ENCODE peak calls at places on chromosome 18, in four cellular contexts. D is PC-3, Y is mesenchymal stem cell, B is spleen. P is an unnamed sample. For H3K4me1, the result is how much of the 10 kb centered on the place peaks cover.

GRCh38 chr18:72652990-72653593 is 109.0 kb upstream of the CBLN2 start:
- DNase-seq in D (peak), Y (peak), B (no peak), P (peak)

GRCh38 chr18:22194151-22194598 is 24.8 kb downstream of the GATA6 start:
- DNase-seq in D (no peak), Y (no peak), B (no peak), P (no peak)

GRCh38 chr18:44737623-44738022 is 56.9 kb downstream of the SETBP1 start:
- DNase-seq in D (no peak), Y (no peak), B (no peak), P (no peak)

GRCh38 chr18:13273800-13274199 is 55.2 kb downstream of the LDLRAD4 start:
- DNase-seq in D (no peak), Y (no peak), B (no peak), P (peak)

GRCh38 chr18:75109819-75110218 is 99.1 kb downstream of the PTGR3 start:
- DNase-seq in D (no peak), Y (no peak), B (no peak), P (no peak)

GRCh38 chr18:13548944-13549878 is 177.1 kb downstream of the FAM210A start:
- DNase-seq in D (no peak), Y (no peak), B (no peak), P (no peak)

GRCh38 chr18:22005191-22005824 is 164.1 kb upstream of the GATA6 start:
- DNase-seq in D (no peak), Y (no peak), B (no peak), P (no peak)

GRCh38 chr18:47969851-47970250 is 39.4 kb upstream of the SMAD2 start:
- DNase-seq in D (no peak), Y (peak), B (no peak), P (no peak)

GRCh38 chr18:48136544-48137353 is 206.3 kb upstream of the SMAD2 start:
- DNase-seq in D (no peak), Y (no peak), B (peak), P (no peak)

GRCh38 chr18:46856975-46857374 is 60.3 kb downstream of the PIAS2 start:
- DNase-seq in D (no peak), Y (peak), B (no peak), P (no peak)

GRCh38 chr18:62717059-62717849 is 1.9 kb downstream of the PHLPP1 start:
- DNase-seq in D (peak), Y (peak), B (no peak), P (peak)

GRCh38 chr18:62716679-62717058 is 1.3 kb downstream of the PHLPP1 start:
- DNase-seq in D (peak), Y (peak), B (peak), P (peak)

GRCh38 chr18:62717850-62718229 is 2.5 kb downstream of the PHLPP1 start:
- DNase-seq in D (no peak), Y (peak), B (no peak), P (no peak)

GRCh38 chr18:62720048-62720447 is 4.7 kb downstream of the PHLPP1 start:
- DNase-seq in D (no peak), Y (no peak), B (no peak), P (no peak)

GRCh38 chr18:62718268-62718800 is 3.0 kb downstream of the PHLPP1 start:
- DNase-seq in D (peak), Y (no peak), B (no peak), P (no peak)
- H3K4me1 ChIP-seq in D (under half), Y (under half), B (under half), P (under half)

GRCh38 chr18:332007-332406 is 64.2 kb upstream of the THOC1 start:
- DNase-seq in D (no peak), Y (peak), B (no peak), P (no peak)
- H3K4me1 ChIP-seq in D (under half), Y (under half), B (under half), P (under half)

GRCh38 chr18:26545737-26546136 is 2.6 kb downstream of the KCTD1 start:
- DNase-seq in D (no peak), Y (no peak), B (no peak), P (no peak)
- H3K4me1 ChIP-seq in D (under half), Y (under half), B (half or more), P (under half)

GRCh38 chr18:35047697-35048292 is 6.6 kb downstream of the MAPRE2 start:
- DNase-seq in D (no peak), Y (no peak), B (no peak), P (no peak)
- H3K4me1 ChIP-seq in D (under half), Y (under half), B (half or more), P (half or more)

GRCh38 chr18:57789105-57789504 is 14.0 kb downstream of the ATP8B1 start:
- DNase-seq in D (peak), Y (peak), B (no peak), P (no peak)
- H3K4me1 ChIP-seq in D (half or more), Y (under half), B (under half), P (under half)

GRCh38 chr18:49630246-49630699 is 68.4 kb downstream of the LIPG start:
- DNase-seq in D (no peak), Y (peak), B (no peak), P (no peak)

GRCh38 chr18:49628119-49628518 is 66.3 kb downstream of the LIPG start:
- DNase-seq in D (peak), Y (no peak), B (no peak), P (no peak)

GRCh38 chr18:49626842-49627360 is 65.0 kb downstream of the LIPG start:
- DNase-seq in D (no peak), Y (no peak), B (no peak), P (no peak)

GRCh38 chr18:49631146-49631866 is 69.4 kb downstream of the LIPG start:
- DNase-seq in D (no peak), Y (no peak), B (no peak), P (no peak)

GRCh38 chr18:49628993-49629795 is 67.3 kb downstream of the LIPG start:
- DNase-seq in D (no peak), Y (no peak), B (no peak), P (no peak)
- H3K4me1 ChIP-seq in D (under half), Y (under half), B (under half), P (under half)

GRCh38 chr18:58287626-58288289 is 243.7 kb downstream of the NEDD4L start:
- DNase-seq in D (no peak), Y (no peak), B (no peak), P (no peak)

GRCh38 chr18:58286793-58287625 is 243.0 kb downstream of the NEDD4L start:
- DNase-seq in D (no peak), Y (no peak), B (no peak), P (no peak)

GRCh38 chr18:58285731-58286130 is 241.7 kb downstream of the NEDD4L start:
- DNase-seq in D (no peak), Y (no peak), B (no peak), P (no peak)

GRCh38 chr18:58288922-58289797 is 245.1 kb downstream of the NEDD4L start:
- DNase-seq in D (peak), Y (peak), B (no peak), P (no peak)

GRCh38 chr18:58284699-58285490 is 240.9 kb downstream of the NEDD4L start:
- DNase-seq in D (no peak), Y (no peak), B (no peak), P (no peak)
- H3K4me1 ChIP-seq in D (under half), Y (under half), B (under half), P (under half)

GRCh38 chr18:76450452-76450851 is 44.6 kb downstream of the ZNF516 start:
- DNase-seq in D (peak), Y (no peak), B (no peak), P (no peak)
- H3K4me1 ChIP-seq in D (under half), Y (under half), B (half or more), P (under half)

DNA sequence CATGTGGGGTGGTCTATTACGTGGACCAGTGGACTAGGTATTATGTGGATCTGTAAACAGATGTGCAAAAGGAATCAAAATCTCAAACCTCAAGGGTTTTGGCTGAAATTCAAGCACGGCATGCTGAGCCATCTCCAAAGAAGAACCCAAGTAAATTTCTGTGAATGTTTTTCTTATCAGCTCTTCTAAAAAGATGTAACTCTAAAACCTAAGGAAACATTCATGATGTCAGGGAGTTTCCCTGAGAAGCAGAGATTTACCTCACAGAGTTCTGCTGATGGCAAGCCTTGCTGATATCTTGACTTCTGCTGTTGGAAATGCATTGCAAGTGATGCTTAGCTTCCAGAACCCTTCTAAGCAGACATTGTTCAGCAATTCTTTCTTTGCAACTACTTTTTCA is 21.6 kb downstream of the DSG4 start:
- DNase-seq in D (no peak), Y (no peak), B (no peak), P (no peak)
- H3K4me1 ChIP-seq in D (under half), Y (under half), B (under half), P (under half)

DNA sequence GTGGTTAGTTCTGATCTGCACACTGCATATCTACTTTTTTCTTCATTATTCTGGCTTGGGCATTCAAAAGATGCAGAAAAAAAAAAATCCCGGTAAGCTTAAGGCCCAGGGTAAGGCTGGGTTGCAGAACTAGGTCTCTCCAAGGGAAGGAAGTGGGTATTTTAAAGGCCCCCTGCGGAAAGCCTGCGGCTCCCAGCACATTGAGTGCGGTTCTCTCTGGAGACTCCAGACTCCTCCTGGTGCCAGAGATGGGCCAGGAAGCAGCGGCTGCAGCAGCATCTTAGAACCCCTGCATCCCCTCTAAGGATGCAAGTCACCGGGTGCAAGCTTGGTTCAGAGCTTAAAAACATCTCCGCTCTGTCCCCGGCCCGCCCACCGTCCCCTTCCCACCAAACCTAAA is 49.5 kb downstream of the TGIF1 start:
- DNase-seq in D (no peak), Y (peak), B (no peak), P (no peak)
- H3K4me1 ChIP-seq in D (under half), Y (under half), B (under half), P (under half)